ENCODE peak calls at places on chromosomes 16 and 17, in four cellular contexts. One of them, this sample, is unnamed.

GRCh38 chr17:30530346-30531025 is 53.3 kb downstream of the GOSR1 start:
- DNase-seq in SK-N-SH: no peak
- DNase-seq in GM12878: no peak
- DNase-seq in K562: no peak
- DNase-seq in this sample: no peak

GRCh38 chr17:64243340-64243739 is 19.7 kb downstream of the TEX2 start:
- DNase-seq in SK-N-SH: no peak
- DNase-seq in GM12878: no peak
- DNase-seq in K562: no peak
- DNase-seq in this sample: no peak

GRCh38 chr17:74779948-74780400 is 3.8 kb upstream of the NAT9 start:
- DNase-seq in SK-N-SH: no peak
- DNase-seq in GM12878: peak
- DNase-seq in K562: no peak
- DNase-seq in this sample: no peak

GRCh38 chr17:43438626-43439529 is 40.1 kb downstream of the ARL4D start:
- DNase-seq in SK-N-SH: no peak
- DNase-seq in GM12878: no peak
- DNase-seq in K562: no peak
- DNase-seq in this sample: no peak

GRCh38 chr17:45425125-45425983 is 7.3 kb downstream of the ARHGAP27 start:
- DNase-seq in SK-N-SH: peak
- DNase-seq in GM12878: no peak
- DNase-seq in K562: peak
- DNase-seq in this sample: peak

GRCh38 chr17:55437165-55437605 is 15.6 kb upstream of the MMD start:
- DNase-seq in SK-N-SH: no peak
- DNase-seq in GM12878: peak
- DNase-seq in K562: no peak
- DNase-seq in this sample: no peak

GRCh38 chr16:67942200-67942509 is 1.8 kb downstream of the LCAT start:
- DNase-seq in SK-N-SH: peak
- DNase-seq in GM12878: no peak
- DNase-seq in K562: peak
- DNase-seq in this sample: peak

GRCh38 chr17:2532146-2532720 is 20.5 kb upstream of the METTL16 start:
- DNase-seq in SK-N-SH: no peak
- DNase-seq in GM12878: no peak
- DNase-seq in K562: no peak
- DNase-seq in this sample: no peak

GRCh38 chr16:975313-975690 is 4.5 kb upstream of the LMF1 start:
- DNase-seq in SK-N-SH: no peak
- DNase-seq in GM12878: no peak
- DNase-seq in K562: no peak
- DNase-seq in this sample: no peak

GRCh38 chr16:10728488-10728887 is 15.2 kb upstream of the NUBP1 start:
- DNase-seq in SK-N-SH: no peak
- DNase-seq in GM12878: no peak
- DNase-seq in K562: no peak
- DNase-seq in this sample: no peak

GRCh38 chr16:66361604-66362135 is 4.8 kb upstream of the CDH5 start:
- DNase-seq in SK-N-SH: no peak
- DNase-seq in GM12878: no peak
- DNase-seq in K562: no peak
- DNase-seq in this sample: no peak

GRCh38 chr16:66363196-66363777 is 3.2 kb upstream of the CDH5 start:
- DNase-seq in SK-N-SH: no peak
- DNase-seq in GM12878: no peak
- DNase-seq in K562: no peak
- DNase-seq in this sample: no peak

GRCh38 chr16:66359012-66359411 is 7.5 kb upstream of the CDH5 start:
- DNase-seq in SK-N-SH: no peak
- DNase-seq in GM12878: no peak
- DNase-seq in K562: no peak
- DNase-seq in this sample: peak

GRCh38 chr16:66359811-66360608 is 6.5 kb upstream of the CDH5 start:
- DNase-seq in SK-N-SH: no peak
- DNase-seq in GM12878: no peak
- DNase-seq in K562: no peak
- DNase-seq in this sample: no peak

GRCh38 chr16:66360624-66361324 is 5.7 kb upstream of the CDH5 start:
- DNase-seq in SK-N-SH: no peak
- DNase-seq in GM12878: no peak
- DNase-seq in K562: no peak
- DNase-seq in this sample: no peak
- TF ChIP-seq MAX in SK-N-SH: no peak
- TF ChIP-seq MAX in GM12878: no peak
- TF ChIP-seq MAX in K562: no peak
- TF ChIP-seq MAX in this sample: no peak

GRCh38 chr16:31471875-31472558 is at the start of gene TGFB1I1:
- DNase-seq in SK-N-SH: peak
- DNase-seq in GM12878: no peak
- DNase-seq in K562: no peak
- DNase-seq in this sample: peak
- TF ChIP-seq MAX in SK-N-SH: no peak
- TF ChIP-seq MAX in GM12878: no peak
- TF ChIP-seq MAX in K562: no peak
- TF ChIP-seq MAX in this sample: no peak

GRCh38 chr16:84800118-84800517 is 19.7 kb upstream of the CRISPLD2 start:
- DNase-seq in SK-N-SH: no peak
- DNase-seq in GM12878: no peak
- DNase-seq in K562: no peak
- DNase-seq in this sample: no peak

GRCh38 chr16:84794626-84795025 is 25.2 kb upstream of the CRISPLD2 start:
- DNase-seq in SK-N-SH: no peak
- DNase-seq in GM12878: no peak
- DNase-seq in K562: no peak
- DNase-seq in this sample: no peak

GRCh38 chr16:84791501-84791900 is 28.3 kb upstream of the CRISPLD2 start:
- DNase-seq in SK-N-SH: no peak
- DNase-seq in GM12878: no peak
- DNase-seq in K562: no peak
- DNase-seq in this sample: no peak

GRCh38 chr16:84791088-84791487 is 28.7 kb upstream of the CRISPLD2 start:
- DNase-seq in SK-N-SH: no peak
- DNase-seq in GM12878: no peak
- DNase-seq in K562: no peak
- DNase-seq in this sample: no peak

GRCh38 chr16:84795338-84796053 is 24.3 kb upstream of the CRISPLD2 start:
- DNase-seq in SK-N-SH: no peak
- DNase-seq in GM12878: no peak
- DNase-seq in K562: no peak
- DNase-seq in this sample: no peak
- TF ChIP-seq MAX in SK-N-SH: no peak
- TF ChIP-seq MAX in GM12878: no peak
- TF ChIP-seq MAX in K562: no peak
- TF ChIP-seq MAX in this sample: no peak

GRCh38 chr17:4474093-4474492 is 24.6 kb upstream of the SPNS2 start:
- DNase-seq in SK-N-SH: no peak
- DNase-seq in GM12878: no peak
- DNase-seq in K562: no peak
- DNase-seq in this sample: no peak

GRCh38 chr17:4475001-4475400 is 23.7 kb upstream of the SPNS2 start:
- DNase-seq in SK-N-SH: peak
- DNase-seq in GM12878: no peak
- DNase-seq in K562: no peak
- DNase-seq in this sample: no peak

GRCh38 chr17:4465786-4466185 is 32.0 kb downstream of the SPNS3 start:
- DNase-seq in SK-N-SH: no peak
- DNase-seq in GM12878: no peak
- DNase-seq in K562: no peak
- DNase-seq in this sample: no peak

GRCh38 chr17:4472281-4472680 is 26.4 kb upstream of the SPNS2 start:
- DNase-seq in SK-N-SH: no peak
- DNase-seq in GM12878: no peak
- DNase-seq in K562: no peak
- DNase-seq in this sample: no peak

GRCh38 chr17:4469552-4469951 is 29.1 kb upstream of the SPNS2 start:
- DNase-seq in SK-N-SH: no peak
- DNase-seq in GM12878: no peak
- DNase-seq in K562: no peak
- DNase-seq in this sample: no peak
- TF ChIP-seq MAX in SK-N-SH: no peak
- TF ChIP-seq MAX in GM12878: no peak
- TF ChIP-seq MAX in K562: no peak
- TF ChIP-seq MAX in this sample: no peak

DNA sequence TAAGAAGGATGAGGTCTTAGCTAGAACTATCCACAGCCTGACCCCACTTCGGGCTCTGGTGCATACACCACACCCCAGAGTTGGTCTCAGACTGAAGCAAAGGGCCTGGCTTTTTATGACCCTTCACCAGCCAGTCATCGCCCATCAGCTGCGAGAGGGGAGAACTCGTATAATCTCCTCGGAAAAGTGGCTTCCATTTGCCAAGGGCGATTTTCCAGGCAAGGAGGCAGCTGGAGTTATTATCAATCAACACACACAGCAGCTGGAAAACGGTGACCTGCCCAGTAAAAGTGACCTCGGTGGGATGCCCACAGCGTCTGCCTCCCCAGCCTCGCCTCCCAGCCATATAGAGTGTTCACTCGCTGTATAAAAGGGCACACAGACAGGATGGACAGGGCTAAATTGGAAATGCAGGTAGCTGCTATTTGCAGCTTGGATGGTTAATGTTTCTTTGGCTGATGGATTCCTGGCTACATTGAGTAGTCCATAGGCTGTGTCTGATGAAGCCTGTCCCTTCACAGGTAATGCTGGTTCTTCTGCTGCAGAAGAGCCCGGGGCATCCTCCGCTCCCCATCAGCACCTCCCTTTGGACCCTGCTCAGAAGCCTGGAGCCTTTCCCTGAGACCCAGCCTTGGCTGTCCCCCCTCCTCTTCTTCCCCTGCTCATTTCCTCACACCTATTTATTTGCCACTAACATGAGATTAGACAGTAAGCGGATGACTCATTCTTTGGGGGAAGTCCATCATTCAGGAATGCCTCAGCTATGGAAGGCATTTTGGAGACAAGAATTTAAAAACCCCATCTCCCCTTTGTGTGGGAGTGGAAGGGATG is 45.7 kb downstream of the TMEM186 start:
- DNase-seq in SK-N-SH: no peak
- DNase-seq in GM12878: no peak
- DNase-seq in K562: no peak
- DNase-seq in this sample: peak
- TF ChIP-seq MAX in SK-N-SH: peak
- TF ChIP-seq MAX in GM12878: no peak
- TF ChIP-seq MAX in K562: no peak
- TF ChIP-seq MAX in this sample: peak

This sample was measured in A549.